ENCODE peak calls at places on chromosomes 1 and 21, in eight cellular contexts. L, O, X, K, Q, P, G and S are unnamed samples.

GRCh38 chr1:56322211-56322610 is 257.2 kb downstream of the PLPP3 start:
- DNase-seq in L (no peak), O (no peak), X (no peak), K (no peak), Q (no peak), P (no peak), G (no peak), S (no peak)

GRCh38 chr21:45253180-45253579 is 34.5 kb downstream of the POFUT2 start:
- DNase-seq in L (no peak), O (peak), X (peak), K (no peak), Q (no peak), P (no peak), G (no peak), S (no peak)

GRCh38 chr1:160657477-160657820 is 10.6 kb upstream of the SLAMF1 start:
- DNase-seq in L (no peak), O (no peak), X (no peak), K (no peak), Q (no peak), P (no peak), G (no peak), S (no peak)

GRCh38 chr21:43925096-43925481 is 60.1 kb downstream of the AGPAT3 start:
- DNase-seq in L (no peak), O (no peak), X (no peak), K (no peak), Q (no peak), P (no peak), G (no peak), S (no peak)

GRCh38 chr1:17404034-17404671 is 32.2 kb downstream of the PADI6 start:
- DNase-seq in L (no peak), O (no peak), X (peak), K (no peak), Q (no peak), P (no peak), G (no peak), S (no peak)

GRCh38 chr1:118978914-118979701 is 9.0 kb downstream of the TBX15 start:
- DNase-seq in L (no peak), O (no peak), X (no peak), K (no peak), Q (no peak), P (no peak), G (no peak), S (no peak)

GRCh38 chr21:38863843-38864363 is 58.2 kb downstream of the ETS2 start:
- DNase-seq in L (no peak), O (no peak), X (no peak), K (no peak), Q (no peak), P (no peak), G (no peak), S (no peak)

GRCh38 chr21:41449613-41450012 is 23.6 kb downstream of the MX1 start:
- DNase-seq in L (no peak), O (no peak), X (no peak), K (no peak), Q (no peak), P (no peak), G (no peak), S (no peak)

GRCh38 chr21:14814282-14814681 is 250.5 kb downstream of the NRIP1 start:
- DNase-seq in L (no peak), O (no peak), X (no peak), K (no peak), Q (no peak), P (no peak), G (no peak), S (no peak)

GRCh38 chr1:19651141-19651737 is 7.1 kb downstream of the NBL1 start:
- DNase-seq in L (peak), O (no peak), X (peak), K (no peak), Q (no peak), P (peak), G (peak), S (no peak)

GRCh38 chr1:234454910-234455309 is 24.1 kb downstream of the TARBP1 start:
- DNase-seq in L (no peak), O (no peak), X (no peak), K (no peak), Q (no peak), P (no peak), G (no peak), S (no peak)

GRCh38 chr21:19236209-19236608 is 832.6 kb upstream of the TMPRSS15 start:
- DNase-seq in L (no peak), O (no peak), X (no peak), K (no peak), Q (no peak), P (no peak), G (no peak), S (no peak)

GRCh38 chr1:9128520-9129371 is at the start of gene GPR157:
- DNase-seq in L (peak), O (peak), X (peak), K (no peak), Q (peak), P (peak), G (peak), S (peak)

GRCh38 chr21:42578761-42579415 is 65.2 kb downstream of the SLC37A1 start:
- DNase-seq in L (no peak), O (no peak), X (no peak), K (no peak), Q (no peak), P (no peak), G (peak), S (no peak)

GRCh38 chr1:210236386-210236839 is 3.8 kb downstream of the SERTAD4 start:
- DNase-seq in L (no peak), O (peak), X (no peak), K (no peak), Q (no peak), P (no peak), G (no peak), S (no peak)

GRCh38 chr1:243253211-243253926 is 1.7 kb downstream of the CEP170 start:
- DNase-seq in L (peak), O (no peak), X (no peak), K (no peak), Q (no peak), P (no peak), G (no peak), S (no peak)

GRCh38 chr1:6512245-6512907 is 20.9 kb upstream of the PLEKHG5 start:
- DNase-seq in L (no peak), O (no peak), X (no peak), K (no peak), Q (no peak), P (no peak), G (no peak), S (no peak)

GRCh38 chr1:10693497-10694273 is 102.8 kb downstream of the CASZ1 start:
- DNase-seq in L (peak), O (no peak), X (no peak), K (no peak), Q (peak), P (peak), G (no peak), S (no peak)